ENCODE peak calls at places on chromosome 6, in four cellular contexts. G is right atrium auricular region, C is A549, L is GM20000. X is an unnamed sample.

GRCh38 chr6:85405175-85405852 is 44.6 kb upstream of the NT5E start:
- DNase-seq in C (peak; percentile 89), L (no peak), G (no peak), X (no peak)

GRCh38 chr6:128725271-128726233 is 157.4 kb upstream of the LAMA2 start:
- DNase-seq in C (peak; percentile 13), L (peak; percentile 20), G (no peak), X (peak; percentile 46)

GRCh38 chr6:111952821-111953535 is 79.7 kb upstream of the FYN start:
- DNase-seq in C (peak; percentile 8), G (no peak), L (peak; percentile 18), X (no peak)

GRCh38 chr6:43181942-43182860 is at the start of gene CUL9:
- DNase-seq in L (peak; percentile 91), C (peak; percentile 66), G (peak; percentile 83), X (peak; percentile 65)

GRCh38 chr6:1552296-1552761 is 57.4 kb upstream of the FOXC1 start:
- DNase-seq in L (peak; percentile 53), G (no peak), C (peak; percentile 19), X (no peak)

GRCh38 chr6:16136536-16137450 is 7.9 kb downstream of the MYLIP start:
- DNase-seq in C (peak; percentile 5), L (no peak), G (no peak), X (no peak)

GRCh38 chr6:110731196-110731595 is 84.1 kb downstream of the CDK19 start:
- DNase-seq in L (no peak), C (no peak), G (no peak), X (no peak)

GRCh38 chr6:84522135-84522535 is 242.3 kb downstream of the TBX18 start:
- DNase-seq in C (peak; percentile 69), G (no peak), L (no peak), X (no peak)

GRCh38 chr6:139173172-139173571 is 38.3 kb downstream of the HECA start:
- DNase-seq in C (peak; percentile 12), G (no peak), L (no peak), X (no peak)

GRCh38 chr6:139588076-139588639 is 213.7 kb upstream of the CITED2 start:
- DNase-seq in C (no peak), L (no peak), G (no peak), X (no peak)

GRCh38 chr6:118468682-118469465 is 79.2 kb upstream of the PLN start:
- DNase-seq in G (no peak), C (peak; percentile 36), L (no peak), X (no peak)

GRCh38 chr6:168828800-168829199 is 387.8 kb downstream of the SMOC2 start:
- DNase-seq in L (no peak), C (no peak), G (no peak), X (no peak)

GRCh38 chr6:15495375-15495901 is 167.4 kb downstream of the DTNBP1 start:
- DNase-seq in C (no peak), L (no peak), G (no peak), X (no peak)

GRCh38 chr6:109103942-109104341 is 8.6 kb downstream of the CEP57L1 start:
- DNase-seq in G (no peak), C (no peak), L (peak; percentile 27), X (no peak)

GRCh38 chr6:53044071-53044470 is 21.1 kb upstream of the FBXO9 start:
- DNase-seq in L (no peak), C (no peak), G (no peak), X (peak; percentile 15)

GRCh38 chr6:41343641-41344187 is 8.3 kb downstream of the NCR2 start:
- DNase-seq in C (no peak), L (no peak), G (no peak), X (no peak)

GRCh38 chr6:10146723-10147451 is 268.0 kb downstream of the TFAP2A start:
- DNase-seq in C (peak; percentile 20), L (peak; percentile 59), G (no peak), X (peak; percentile 13)

GRCh38 chr6:11437824-11438459 is 99.6 kb upstream of the TMEM170B start:
- DNase-seq in G (no peak), C (no peak), L (no peak), X (no peak)

GRCh38 chr6:55069132-55069781 is 105.1 kb upstream of the HCRTR2 start:
- DNase-seq in L (peak; percentile 5), C (peak; percentile 12), G (no peak), X (peak; percentile 49)

GRCh38 chr6:39881851-39882566 is 52.3 kb downstream of the MOCS1 start:
- DNase-seq in G (no peak), C (no peak), L (no peak), X (no peak)

GRCh38 chr6:8442149-8442548 is 6.8 kb upstream of the SLC35B3 start:
- DNase-seq in L (no peak), C (no peak), G (no peak), X (no peak)

GRCh38 chr6:125102901-125103300 is 50.7 kb upstream of the TPD52L1 start:
- DNase-seq in G (no peak), C (peak; percentile 70), L (no peak), X (no peak)

GRCh38 chr6:12241493-12242214 is 48.5 kb upstream of the EDN1 start:
- DNase-seq in G (no peak), L (no peak), C (peak; percentile 7), X (no peak)

GRCh38 chr6:41549673-41550072 is 3.5 kb downstream of the FOXP4 start:
- DNase-seq in C (no peak), L (no peak), G (no peak), X (no peak)

GRCh38 chr6:27720607-27721580 is 191.3 kb downstream of the OR2B2 start:
- DNase-seq in L (peak; percentile 40), C (peak; percentile 89), G (no peak), X (peak; percentile 41)

GRCh38 chr6:16132909-16133308 is 4.0 kb downstream of the MYLIP start:
- DNase-seq in L (no peak), C (no peak), G (no peak), X (no peak)

GRCh38 chr6:148179786-148180185 is 162.9 kb upstream of the SASH1 start:
- DNase-seq in G (no peak), L (no peak), C (peak; percentile 44), X (peak; percentile 55)

GRCh38 chr6:170063851-170064617 is 226.8 kb downstream of the DLL1 start:
- DNase-seq in C (no peak), L (no peak), G (peak; percentile 47), X (no peak)

GRCh38 chr6:92150560-92150959 is 1268.8 kb downstream of the EPHA7 start:
- DNase-seq in L (no peak), C (no peak), G (no peak), X (no peak)

GRCh38 chr6:139686308-139686707 is 311.9 kb upstream of the CITED2 start:
- DNase-seq in L (no peak), G (no peak), C (no peak), X (no peak)

GRCh38 chr6:4610256-4610655 is 165.9 kb upstream of the CDYL start:
- DNase-seq in C (no peak), L (no peak), G (peak; percentile 82), X (no peak)

GRCh38 chr6:159117541-159117940 is 51.7 kb upstream of the FNDC1 start:
- DNase-seq in G (no peak), C (no peak), L (no peak), X (no peak)

GRCh38 chr6:45663181-45664180 is 285.7 kb upstream of the SUPT3H start:
- DNase-seq in G (peak; percentile 58), L (peak; percentile 41), C (no peak), X (peak; percentile 49)

GRCh38 chr6:70680396-70680795 is 12.7 kb downstream of the SMAP1 start:
- DNase-seq in L (no peak), C (no peak), G (no peak), X (no peak)

GRCh38 chr6:39887692-39888450 is 46.4 kb downstream of the MOCS1 start:
- DNase-seq in C (peak; percentile 9), L (no peak), G (peak; percentile 90), X (peak; percentile 34)

GRCh38 chr6:79269877-79270276 is 35.4 kb upstream of the HMGN3 start:
- DNase-seq in G (no peak), L (no peak), C (peak; percentile 10), X (peak; percentile 7)

GRCh38 chr6:150301871-150302800 is 66.7 kb upstream of the IYD start:
- DNase-seq in C (peak; percentile 23), L (peak; percentile 53), G (no peak), X (no peak)

GRCh38 chr6:38933426-38933825 is 115.2 kb upstream of the GLP1R start:
- DNase-seq in C (peak; percentile 20), L (peak; percentile 9), G (no peak), X (no peak)

GRCh38 chr6:99588618-99589289 is 17.9 kb upstream of the PRDM13 start:
- DNase-seq in G (no peak), C (peak; percentile 81), L (peak; percentile 78), X (peak; percentile 72)
- TF ChIP-seq CTCF in G (peak; percentile 64), C (peak; percentile 58), L (peak; percentile 75), X (no peak)

GRCh38 chr6:32562931-32563330 is 26.7 kb downstream of the HLA-DRB1 start:
- DNase-seq in G (no peak), L (no peak), C (no peak), X (no peak)

GRCh38 chr6:32565511-32565910 is 24.1 kb downstream of the HLA-DRB1 start:
- DNase-seq in C (no peak), G (no peak), L (no peak), X (no peak)

GRCh38 chr6:32566957-32567356 is 22.7 kb downstream of the HLA-DRB1 start:
- DNase-seq in L (no peak), C (no peak), G (no peak), X (no peak)

GRCh38 chr6:32570363-32570905 is 19.2 kb downstream of the HLA-DRB1 start:
- DNase-seq in L (no peak), G (no peak), C (no peak), X (no peak)

DNA sequence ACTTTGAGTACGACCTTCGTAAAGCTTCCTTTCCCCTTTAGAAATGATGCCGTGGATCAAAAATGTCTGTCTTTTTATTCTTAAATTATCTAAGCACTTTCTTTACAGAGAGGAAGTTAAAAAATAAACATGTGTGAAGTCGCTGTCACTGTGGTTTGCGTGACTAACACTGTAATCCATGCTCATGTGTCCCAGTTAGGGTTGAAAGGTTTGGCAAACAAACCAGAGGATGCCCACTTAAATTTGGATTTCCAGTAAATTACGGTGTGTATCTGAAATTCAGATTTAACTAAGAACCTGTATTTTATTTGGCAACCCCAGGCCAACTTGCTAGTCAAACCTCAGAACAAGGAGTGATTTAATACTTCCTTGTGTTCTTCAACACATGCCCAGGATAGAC is 21.1 kb downstream of the HLA-DRB1 start:
- DNase-seq in L (no peak), G (no peak), C (no peak), X (no peak)
- TF ChIP-seq CTCF in L (no peak), G (no peak), C (no peak), X (no peak)

GRCh38 chr6:7273709-7274108 is 39.3 kb downstream of the SSR1 start:
- DNase-seq in L (no peak), C (no peak), G (no peak), X (no peak)

GRCh38 chr6:7271205-7271534 is 41.8 kb downstream of the SSR1 start:
- DNase-seq in C (no peak), G (peak; percentile 36), L (no peak), X (no peak)

GRCh38 chr6:7270320-7271204 is 42.4 kb downstream of the SSR1 start:
- DNase-seq in L (no peak), G (peak; percentile 47), C (no peak), X (no peak)

DNA sequence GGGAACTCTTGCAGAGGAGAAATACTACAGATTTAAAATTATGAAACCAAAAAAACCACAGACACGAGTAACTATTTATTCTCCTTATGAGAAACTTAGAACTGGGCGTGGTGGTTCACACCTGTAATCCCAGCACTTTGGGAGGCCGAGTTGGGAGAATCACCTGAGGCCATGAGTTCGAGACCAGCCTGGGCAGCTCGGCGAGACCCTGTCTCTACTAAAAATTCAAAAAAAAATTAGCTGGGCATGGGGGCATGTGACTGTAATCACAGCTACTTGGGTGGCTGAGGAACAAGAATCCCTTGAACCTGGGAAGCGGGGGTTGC is 36.8 kb downstream of the SSR1 start:
- DNase-seq in G (no peak), C (no peak), L (no peak), X (no peak)
- TF ChIP-seq CTCF in G (peak; percentile 5), C (no peak), L (no peak), X (peak; percentile 14)

GRCh38 chr6:131807644-131808459 is at the start of gene ENPP1:
- DNase-seq in G (peak; percentile 78), L (peak; percentile 54), C (peak; percentile 63), X (peak; percentile 66)
- TF ChIP-seq CTCF in G (peak; percentile 47), L (no peak), C (peak; percentile 12), X (no peak)